ENCODE peak calls at places on chromosomes 3 and 15, in six cellular contexts. I is HCT116, P is upper lobe of left lung, W is HepG2, J is K562, M is GM12878. A is an unnamed sample.

GRCh38 chr3:131535131-131535530 is 32.4 kb upstream of the MRPL3 start:
- ATAC-seq in J (no peak), M (no peak), I (no peak), W (no peak), P (no peak), A (no peak)

GRCh38 chr3:64342940-64343691 is 117.8 kb upstream of the PRICKLE2 start:
- ATAC-seq in M (no peak), P (no peak), W (no peak), J (no peak), I (no peak), A (no peak)

GRCh38 chr3:5767304-5767703 is 579.8 kb downstream of the EDEM1 start:
- ATAC-seq in J (peak; percentile 91), W (no peak), P (no peak), M (no peak), I (no peak), A (no peak)

GRCh38 chr15:40285151-40285898 is 2.5 kb upstream of the ANKRD63 start:
- ATAC-seq in I (no peak), J (no peak), P (no peak), W (no peak), M (no peak), A (no peak)

GRCh38 chr15:23532019-23532418 is 33.5 kb upstream of the MKRN3 start:
- ATAC-seq in J (no peak), I (no peak), W (no peak), M (no peak), P (no peak), A (no peak)

GRCh38 chr3:156107504-156107903 is 12.9 kb upstream of the KCNAB1 start:
- ATAC-seq in P (no peak), M (no peak), J (no peak), W (no peak), I (no peak), A (no peak)

GRCh38 chr3:72655758-72656157 is 192.5 kb downstream of the SHQ1 start:
- ATAC-seq in P (no peak), W (no peak), M (no peak), J (peak; percentile 87), I (peak; percentile 77), A (no peak)

GRCh38 chr3:16838561-16838960 is 46.2 kb upstream of the PLCL2 start:
- ATAC-seq in I (no peak), P (no peak), M (no peak), J (no peak), W (no peak), A (no peak)

GRCh38 chr15:94270570-94270969 is 39.2 kb downstream of the MCTP2 start:
- ATAC-seq in J (no peak), I (no peak), P (no peak), M (no peak), W (no peak), A (no peak)

GRCh38 chr3:182464513-182465145 is 328.7 kb upstream of the ATP11B start:
- ATAC-seq in M (no peak), J (no peak), I (no peak), W (peak; percentile 97), P (no peak), A (no peak)

GRCh38 chr3:14480207-14481017 is 59.7 kb downstream of the GRIP2 start:
- ATAC-seq in W (no peak), I (no peak), J (no peak), M (no peak), P (peak; percentile 28), A (peak; percentile 22)

GRCh38 chr3:122233109-122233952 is 49.9 kb downstream of the CASR start:
- ATAC-seq in W (no peak), I (no peak), P (peak; percentile 82), M (peak; percentile 83), J (no peak), A (peak; percentile 52)

GRCh38 chr15:80459380-80459779 is 55.2 kb downstream of the ARNT2 start:
- ATAC-seq in J (no peak), P (no peak), W (peak; percentile 70), M (peak; percentile 55), I (no peak), A (no peak)

GRCh38 chr3:50237133-50237651 is 1.2 kb downstream of the GNAI2 start:
- ATAC-seq in I (no peak), P (peak; percentile 12), M (peak; percentile 7), W (no peak), J (no peak), A (no peak)

GRCh38 chr3:50238549-50239026 is 2.6 kb downstream of the GNAI2 start:
- ATAC-seq in P (no peak), W (no peak), J (no peak), I (no peak), M (no peak), A (peak; percentile 20)

GRCh38 chr3:50237754-50238548 is 1.9 kb downstream of the GNAI2 start:
- ATAC-seq in I (peak; percentile 6), P (peak; percentile 70), M (peak; percentile 71), W (no peak), J (no peak), A (peak; percentile 37)

GRCh38 chr3:50236484-50237132 is 604 bp downstream of the GNAI2 start:
- ATAC-seq in I (no peak), M (no peak), W (no peak), P (no peak), J (no peak), A (no peak)

GRCh38 chr3:50235716-50236483 is at the start of gene GNAI2:
- ATAC-seq in M (peak; percentile 93), I (peak; percentile 92), P (peak; percentile 95), W (peak; percentile 93), J (peak; percentile 98), A (peak; percentile 95)
- TF ChIP-seq POLR2A in M (peak; percentile 94), I (peak; percentile 88), P (peak; percentile 99), W (peak; percentile 92), J (no peak), A (peak; percentile 95)

DNA sequence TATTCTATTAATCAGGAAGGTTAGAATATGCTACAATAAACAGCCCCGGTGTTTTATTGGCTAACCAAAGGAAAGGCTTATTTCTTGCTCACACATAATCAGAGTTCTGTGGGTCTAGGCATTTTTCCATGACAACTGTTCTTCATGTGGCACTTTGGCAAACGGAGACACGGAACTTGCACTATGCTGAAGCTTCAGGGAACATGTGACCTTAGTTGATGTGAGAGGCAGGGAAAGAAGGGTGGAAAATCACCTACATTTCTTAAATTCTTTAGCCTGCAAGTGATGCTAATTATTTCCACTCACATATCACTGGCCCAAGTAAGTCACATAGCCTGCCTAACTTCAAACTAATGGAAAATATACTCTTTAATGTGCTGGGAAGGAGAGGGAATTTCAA is 344.6 kb downstream of the SV2B start:
- ATAC-seq in M (no peak), W (no peak), J (no peak), P (no peak), I (no peak), A (no peak)
- TF ChIP-seq POLR2AphosphoS5 in M (no peak), W (no peak), J (no peak), P (no peak), I (no peak), A (no peak)

GRCh38 chr3:30631237-30631961 is 25.0 kb downstream of the TGFBR2 start:
- ATAC-seq in I (peak; percentile 78), J (no peak), M (no peak), P (peak; percentile 5), W (peak; percentile 75), A (no peak)

GRCh38 chr3:30635072-30635471 is 28.7 kb downstream of the TGFBR2 start:
- ATAC-seq in J (no peak), M (no peak), P (no peak), W (no peak), I (no peak), A (no peak)

GRCh38 chr3:30632065-30632464 is 25.7 kb downstream of the TGFBR2 start:
- ATAC-seq in P (no peak), W (no peak), I (no peak), M (no peak), J (no peak), A (peak; percentile 65)

GRCh38 chr3:30632521-30632920 is 26.1 kb downstream of the TGFBR2 start:
- ATAC-seq in P (no peak), I (no peak), J (no peak), M (no peak), W (no peak), A (no peak)

DNA sequence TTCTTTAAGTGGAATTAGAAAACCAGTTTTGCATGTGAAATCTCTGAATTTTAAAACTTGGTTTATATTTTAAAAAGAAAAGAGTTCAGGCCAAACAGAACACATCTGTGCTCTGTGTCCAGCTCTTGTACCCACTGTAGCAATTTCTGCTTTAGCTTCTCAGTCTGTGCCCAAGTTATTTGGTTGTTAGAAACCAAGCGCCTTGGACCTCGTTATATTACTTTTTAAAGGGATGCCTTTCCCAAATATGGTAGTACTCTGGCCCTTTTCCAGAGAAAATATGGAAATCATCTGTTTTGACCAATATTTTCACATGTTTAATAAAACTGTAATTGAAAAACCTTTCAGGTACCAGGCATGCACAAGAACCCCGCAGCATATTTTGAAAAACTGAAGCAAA is 27.3 kb downstream of the TGFBR2 start:
- ATAC-seq in P (no peak), W (no peak), M (no peak), I (no peak), J (no peak), A (no peak)
- TF ChIP-seq POLR2A in P (no peak), W (no peak), M (no peak), I (no peak), J (no peak), A (no peak)

GRCh38 chr3:126434264-126434590 is 39.5 kb downstream of the CFAP100 start:
- ATAC-seq in W (peak; percentile 29), P (no peak), J (no peak), I (no peak), M (no peak), A (no peak)

GRCh38 chr3:126432901-126433480 is 38.3 kb downstream of the CFAP100 start:
- ATAC-seq in M (no peak), W (peak; percentile 11), P (no peak), J (no peak), I (no peak), A (no peak)

GRCh38 chr3:126433496-126434263 is 39.0 kb downstream of the CFAP100 start:
- ATAC-seq in P (no peak), J (no peak), M (no peak), I (no peak), W (peak; percentile 16), A (no peak)

GRCh38 chr3:126432361-126432760 is 37.7 kb downstream of the CFAP100 start:
- ATAC-seq in I (no peak), M (no peak), P (no peak), W (no peak), J (no peak), A (no peak)

GRCh38 chr3:126431103-126431534 is 36.4 kb downstream of the CFAP100 start:
- ATAC-seq in M (peak; percentile 97), J (no peak), I (no peak), P (no peak), W (no peak), A (no peak)
- TF ChIP-seq POLR2AphosphoS5 in M (peak; percentile 47), J (no peak), I (no peak), P (no peak), W (no peak), A (no peak)

DNA sequence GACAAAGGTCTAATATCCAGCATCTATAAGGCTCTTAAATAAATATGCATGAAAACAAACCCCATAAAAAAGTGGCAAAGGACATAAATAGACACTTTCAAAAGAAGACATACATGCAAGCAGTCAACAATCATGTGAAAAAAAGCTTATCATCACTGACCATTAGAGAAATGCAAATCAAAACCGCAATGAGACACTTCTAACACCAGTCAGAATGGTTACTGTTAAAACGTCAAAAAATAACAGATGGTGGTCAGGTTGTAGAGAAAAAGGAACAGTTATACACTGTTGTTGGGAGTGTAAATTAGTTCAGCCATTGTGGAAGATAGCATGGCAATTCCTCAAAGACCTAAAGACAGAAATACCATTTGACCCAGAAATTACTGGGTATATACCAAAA is 440.7 kb upstream of the KCNMB2 start:
- ATAC-seq in W (no peak), M (peak; percentile 52), J (no peak), I (no peak), P (no peak), A (no peak)
- TF ChIP-seq POLR2A in W (no peak), M (no peak), J (no peak), I (no peak), P (no peak), A (no peak)

A was measured in gastroesophageal sphincter.